ENCODE peak calls at places on chromosomes 12 and 14, in ten cellular contexts. One of them, this sample, is unnamed.

GRCh38 chr14:52279405-52279804 is 11.9 kb downstream of the PTGDR start:
- DNase-seq in AG04450: no peak
- DNase-seq in tibial artery: no peak
- DNase-seq in lower leg skin: no peak
- DNase-seq in cardiac muscle cell: peak; percentile 54
- DNase-seq in NB4: peak; percentile 74
- DNase-seq in AG10803: peak; percentile 31
- DNase-seq in brain microvascular endothelial cell: peak; percentile 62
- DNase-seq in IMR-90: peak; percentile 69
- DNase-seq in colonic mucosa: no peak
- DNase-seq in this sample: no peak

GRCh38 chr12:3119192-3119744 is 42.1 kb downstream of the TSPAN9 start:
- DNase-seq in AG04450: no peak
- DNase-seq in colonic mucosa: no peak
- DNase-seq in cardiac muscle cell: peak; percentile 53
- DNase-seq in NB4: no peak
- DNase-seq in IMR-90: no peak
- DNase-seq in lower leg skin: no peak
- DNase-seq in brain microvascular endothelial cell: no peak
- DNase-seq in AG10803: peak; percentile 35
- DNase-seq in tibial artery: no peak
- DNase-seq in this sample: no peak

GRCh38 chr12:103011974-103012763 is 54.7 kb downstream of the ASCL1 start:
- DNase-seq in AG10803: no peak
- DNase-seq in brain microvascular endothelial cell: no peak
- DNase-seq in cardiac muscle cell: no peak
- DNase-seq in IMR-90: no peak
- DNase-seq in colonic mucosa: no peak
- DNase-seq in lower leg skin: no peak
- DNase-seq in NB4: no peak
- DNase-seq in tibial artery: no peak
- DNase-seq in AG04450: no peak
- DNase-seq in this sample: no peak

GRCh38 chr14:100030441-100031153 is 34.6 kb upstream of the EVL start:
- DNase-seq in NB4: no peak
- DNase-seq in cardiac muscle cell: peak; percentile 90
- DNase-seq in AG04450: peak; percentile 74
- DNase-seq in IMR-90: peak; percentile 95
- DNase-seq in lower leg skin: no peak
- DNase-seq in colonic mucosa: no peak
- DNase-seq in brain microvascular endothelial cell: peak; percentile 86
- DNase-seq in tibial artery: no peak
- DNase-seq in AG10803: peak; percentile 93
- DNase-seq in this sample: peak; percentile 95

GRCh38 chr12:120110550-120111501 is 5.7 kb downstream of the RAB35 start:
- DNase-seq in cardiac muscle cell: no peak
- DNase-seq in IMR-90: no peak
- DNase-seq in tibial artery: peak; percentile 75
- DNase-seq in colonic mucosa: no peak
- DNase-seq in AG04450: no peak
- DNase-seq in brain microvascular endothelial cell: no peak
- DNase-seq in AG10803: no peak
- DNase-seq in NB4: peak; percentile 98
- DNase-seq in lower leg skin: peak; percentile 91
- DNase-seq in this sample: no peak

GRCh38 chr12:80935076-80935475 is 2.7 kb downstream of the LIN7A start:
- DNase-seq in colonic mucosa: no peak
- DNase-seq in AG10803: no peak
- DNase-seq in AG04450: no peak
- DNase-seq in lower leg skin: no peak
- DNase-seq in IMR-90: no peak
- DNase-seq in NB4: no peak
- DNase-seq in tibial artery: no peak
- DNase-seq in brain microvascular endothelial cell: no peak
- DNase-seq in cardiac muscle cell: no peak
- DNase-seq in this sample: no peak

GRCh38 chr12:213527-213932 is 427 bp downstream of the SLC6A12 start:
- DNase-seq in tibial artery: no peak
- DNase-seq in colonic mucosa: no peak
- DNase-seq in IMR-90: no peak
- DNase-seq in cardiac muscle cell: no peak
- DNase-seq in lower leg skin: no peak
- DNase-seq in brain microvascular endothelial cell: no peak
- DNase-seq in AG10803: no peak
- DNase-seq in AG04450: no peak
- DNase-seq in NB4: no peak
- DNase-seq in this sample: no peak

GRCh38 chr12:110370732-110371141 is 32.8 kb downstream of the ANAPC7 start:
- DNase-seq in brain microvascular endothelial cell: no peak
- DNase-seq in IMR-90: no peak
- DNase-seq in cardiac muscle cell: no peak
- DNase-seq in colonic mucosa: no peak
- DNase-seq in NB4: no peak
- DNase-seq in tibial artery: no peak
- DNase-seq in lower leg skin: peak; percentile 83
- DNase-seq in AG10803: no peak
- DNase-seq in AG04450: no peak
- DNase-seq in this sample: no peak

GRCh38 chr12:11767029-11767724 is 117.7 kb downstream of the ETV6 start:
- DNase-seq in lower leg skin: no peak
- DNase-seq in brain microvascular endothelial cell: no peak
- DNase-seq in tibial artery: no peak
- DNase-seq in cardiac muscle cell: no peak
- DNase-seq in AG04450: no peak
- DNase-seq in AG10803: no peak
- DNase-seq in IMR-90: no peak
- DNase-seq in colonic mucosa: no peak
- DNase-seq in NB4: no peak
- DNase-seq in this sample: no peak

GRCh38 chr12:131751335-131751734 is 40.4 kb downstream of the SFSWAP start:
- DNase-seq in colonic mucosa: no peak
- DNase-seq in lower leg skin: no peak
- DNase-seq in tibial artery: no peak
- DNase-seq in IMR-90: no peak
- DNase-seq in AG10803: no peak
- DNase-seq in AG04450: no peak
- DNase-seq in cardiac muscle cell: no peak
- DNase-seq in brain microvascular endothelial cell: no peak
- DNase-seq in NB4: no peak
- DNase-seq in this sample: no peak

GRCh38 chr12:69935651-69936100 is 110.6 kb downstream of the MYRFL start:
- DNase-seq in colonic mucosa: no peak
- DNase-seq in cardiac muscle cell: peak; percentile 10
- DNase-seq in NB4: no peak
- DNase-seq in lower leg skin: no peak
- DNase-seq in AG04450: no peak
- DNase-seq in brain microvascular endothelial cell: no peak
- DNase-seq in AG10803: no peak
- DNase-seq in IMR-90: no peak
- DNase-seq in tibial artery: no peak
- DNase-seq in this sample: no peak

GRCh38 chr12:124130717-124131670 is 158.0 kb downstream of the ZNF664 start:
- DNase-seq in lower leg skin: no peak
- DNase-seq in brain microvascular endothelial cell: no peak
- DNase-seq in NB4: no peak
- DNase-seq in AG10803: no peak
- DNase-seq in IMR-90: no peak
- DNase-seq in tibial artery: no peak
- DNase-seq in colonic mucosa: peak; percentile 24
- DNase-seq in AG04450: no peak
- DNase-seq in cardiac muscle cell: no peak
- DNase-seq in this sample: no peak

GRCh38 chr14:85387181-85387580 is 142.8 kb upstream of the FLRT2 start:
- DNase-seq in AG04450: no peak
- DNase-seq in tibial artery: no peak
- DNase-seq in brain microvascular endothelial cell: peak; percentile 9
- DNase-seq in IMR-90: no peak
- DNase-seq in cardiac muscle cell: no peak
- DNase-seq in colonic mucosa: no peak
- DNase-seq in NB4: no peak
- DNase-seq in AG10803: peak; percentile 30
- DNase-seq in lower leg skin: no peak
- DNase-seq in this sample: no peak

DNA sequence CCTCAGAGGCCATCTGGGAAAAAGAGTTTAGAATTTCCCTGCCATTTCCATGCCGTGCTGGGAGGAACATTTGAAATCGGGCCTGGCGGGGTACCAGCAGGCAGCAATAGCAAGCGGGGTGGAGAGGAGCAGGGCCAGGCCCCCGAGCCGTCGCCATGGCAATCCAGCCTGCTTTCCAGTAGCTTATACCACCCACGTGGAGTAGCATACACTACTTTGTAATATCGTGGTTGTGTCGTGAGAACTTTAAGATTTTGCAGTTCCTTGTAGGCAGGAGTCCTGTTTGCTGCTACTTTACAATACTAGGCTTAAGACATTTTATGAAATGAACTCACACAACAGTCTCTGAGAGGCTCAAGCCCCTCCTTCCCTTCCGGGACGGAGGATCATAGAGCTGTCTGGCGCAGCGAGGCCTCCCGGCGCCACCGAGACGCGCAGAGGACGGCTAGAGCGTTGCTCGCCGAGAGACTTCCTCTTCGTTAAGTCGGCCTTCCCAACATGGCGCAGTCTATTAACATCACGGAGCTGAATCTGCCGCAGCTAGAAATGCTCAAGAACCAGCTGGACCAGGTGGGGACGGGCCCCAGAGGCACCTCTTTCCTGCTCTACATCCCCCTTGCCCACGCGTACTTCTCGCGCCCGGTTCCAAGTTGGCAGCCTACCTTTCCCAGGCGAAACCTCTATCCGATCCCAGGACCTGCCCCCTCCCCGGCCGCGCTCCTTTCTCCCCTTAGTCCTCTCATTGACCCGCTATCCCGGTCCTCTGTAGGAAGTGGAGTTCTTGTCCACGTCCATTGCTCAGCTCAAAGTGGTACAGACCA is at the start of gene PFDN5:
- DNase-seq in brain microvascular endothelial cell: peak; percentile 89
- DNase-seq in AG10803: peak; percentile 93
- DNase-seq in colonic mucosa: peak; percentile 90
- DNase-seq in AG04450: peak; percentile 73
- DNase-seq in cardiac muscle cell: peak; percentile 96
- DNase-seq in tibial artery: peak; percentile 89
- DNase-seq in NB4: peak; percentile 96
- DNase-seq in IMR-90: peak; percentile 92
- DNase-seq in lower leg skin: peak; percentile 97
- DNase-seq in this sample: peak; percentile 73
- TF ChIP-seq CTCF in brain microvascular endothelial cell: peak; percentile 33
- TF ChIP-seq CTCF in AG10803: peak; percentile 14
- TF ChIP-seq CTCF in colonic mucosa: no peak
- TF ChIP-seq CTCF in AG04450: peak; percentile 11
- TF ChIP-seq CTCF in cardiac muscle cell: no peak
- TF ChIP-seq CTCF in tibial artery: peak; percentile 29
- TF ChIP-seq CTCF in NB4: no peak
- TF ChIP-seq CTCF in IMR-90: no peak
- TF ChIP-seq CTCF in lower leg skin: no peak
- TF ChIP-seq CTCF in this sample: no peak

DNA sequence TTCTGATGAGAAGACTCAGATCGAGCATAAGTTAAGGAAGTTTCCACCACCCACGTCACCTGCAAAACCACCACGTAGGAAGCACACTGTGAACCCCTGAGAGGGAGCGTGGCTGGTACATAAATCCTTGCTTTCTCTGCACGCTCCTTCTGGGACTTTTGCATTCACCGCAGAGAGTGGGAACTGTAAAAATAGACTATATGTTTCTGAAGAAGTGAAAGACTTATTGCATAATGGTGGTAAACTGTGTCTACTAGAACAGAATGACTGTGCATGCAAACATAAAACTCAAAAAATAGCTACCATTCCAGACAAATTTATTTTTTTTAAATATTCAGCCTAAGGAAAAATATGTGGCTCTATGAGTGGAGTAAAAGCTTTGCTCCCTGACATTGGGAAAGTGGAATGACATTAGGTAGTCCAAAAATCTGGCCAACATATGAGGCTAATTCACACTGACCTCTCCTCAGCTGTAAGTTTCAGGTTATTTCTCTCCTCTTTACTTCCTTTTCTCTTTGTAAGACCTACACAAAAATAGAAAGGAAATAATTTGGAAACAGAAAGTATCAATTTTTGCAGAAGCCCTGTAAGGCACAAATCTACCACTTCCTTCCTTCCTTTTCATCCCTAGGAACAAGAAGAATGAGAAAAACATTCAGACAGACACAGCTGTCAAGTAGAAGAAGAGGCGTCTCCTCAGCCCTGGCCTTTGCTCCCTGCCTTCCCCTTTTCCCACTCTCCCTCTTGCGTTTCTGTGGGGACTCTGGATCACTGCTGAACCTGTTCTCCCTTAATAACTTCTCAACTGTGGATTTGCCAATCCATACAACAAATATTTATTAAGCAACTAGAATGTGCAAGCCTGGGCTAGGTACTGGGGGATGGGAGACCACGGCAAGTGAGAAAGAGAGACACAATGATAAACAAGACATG is 264.3 kb upstream of the FOXN3 start:
- DNase-seq in AG04450: no peak
- DNase-seq in tibial artery: no peak
- DNase-seq in NB4: no peak
- DNase-seq in AG10803: no peak
- DNase-seq in brain microvascular endothelial cell: no peak
- DNase-seq in cardiac muscle cell: no peak
- DNase-seq in lower leg skin: no peak
- DNase-seq in colonic mucosa: no peak
- DNase-seq in IMR-90: no peak
- DNase-seq in this sample: no peak
- H3K4me3 ChIP-seq in AG04450: no peak overlapping the region
- H3K4me3 ChIP-seq in tibial artery: no peak overlapping the region
- H3K4me3 ChIP-seq in NB4: no peak overlapping the region
- H3K4me3 ChIP-seq in AG10803: no peak overlapping the region
- H3K4me3 ChIP-seq in brain microvascular endothelial cell: no peak overlapping the region
- H3K4me3 ChIP-seq in cardiac muscle cell: no peak overlapping the region
- H3K4me3 ChIP-seq in lower leg skin: no peak overlapping the region
- H3K4me3 ChIP-seq in colonic mucosa: no peak overlapping the region
- H3K4me3 ChIP-seq in IMR-90: no peak overlapping the region
- H3K4me3 ChIP-seq in this sample: no peak overlapping the region

GRCh38 chr12:32365473-32366064 is 33.8 kb upstream of the FGD4 start:
- DNase-seq in AG04450: peak; percentile 47
- DNase-seq in AG10803: peak; percentile 76
- DNase-seq in brain microvascular endothelial cell: peak; percentile 74
- DNase-seq in colonic mucosa: peak; percentile 66
- DNase-seq in tibial artery: peak; percentile 37
- DNase-seq in cardiac muscle cell: peak; percentile 86
- DNase-seq in IMR-90: peak; percentile 82
- DNase-seq in NB4: peak; percentile 79
- DNase-seq in lower leg skin: no peak
- DNase-seq in this sample: peak; percentile 25
- TF ChIP-seq CTCF in AG04450: peak; percentile 80
- TF ChIP-seq CTCF in AG10803: peak; percentile 88
- TF ChIP-seq CTCF in brain microvascular endothelial cell: peak; percentile 82
- TF ChIP-seq CTCF in colonic mucosa: peak; percentile 77
- TF ChIP-seq CTCF in tibial artery: peak; percentile 78
- TF ChIP-seq CTCF in cardiac muscle cell: peak; percentile 79
- TF ChIP-seq CTCF in IMR-90: peak; percentile 85
- TF ChIP-seq CTCF in NB4: peak; percentile 82
- TF ChIP-seq CTCF in lower leg skin: no peak
- TF ChIP-seq CTCF in this sample: peak; percentile 84

DNA sequence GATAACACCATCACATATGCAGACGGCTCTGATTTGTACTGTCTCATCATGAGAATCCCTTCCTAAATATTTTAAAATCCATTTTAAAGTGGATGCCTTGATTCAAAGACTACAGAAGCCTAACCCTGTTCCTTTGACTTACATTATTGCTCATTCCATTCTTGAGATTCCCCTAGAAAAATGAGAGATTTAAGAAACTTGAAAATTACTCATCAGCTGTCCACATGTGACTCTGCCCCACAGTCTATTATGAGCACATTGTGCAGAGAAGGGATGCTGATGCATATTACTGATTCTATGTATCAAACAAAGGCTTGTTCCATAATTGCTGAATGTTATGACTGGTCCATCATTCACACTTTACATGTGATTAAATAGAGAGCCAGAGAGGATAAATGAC is 344.1 kb downstream of the NPAS3 start:
- DNase-seq in tibial artery: no peak
- DNase-seq in cardiac muscle cell: no peak
- DNase-seq in IMR-90: no peak
- DNase-seq in brain microvascular endothelial cell: peak; percentile 5
- DNase-seq in NB4: no peak
- DNase-seq in colonic mucosa: no peak
- DNase-seq in AG10803: peak; percentile 44
- DNase-seq in AG04450: no peak
- DNase-seq in lower leg skin: no peak
- DNase-seq in this sample: no peak
- H3K4me3 ChIP-seq in tibial artery: no peak overlapping the region
- H3K4me3 ChIP-seq in cardiac muscle cell: no peak overlapping the region
- H3K4me3 ChIP-seq in IMR-90: no peak overlapping the region
- H3K4me3 ChIP-seq in brain microvascular endothelial cell: no peak overlapping the region
- H3K4me3 ChIP-seq in NB4: no peak overlapping the region
- H3K4me3 ChIP-seq in colonic mucosa: no peak overlapping the region
- H3K4me3 ChIP-seq in AG10803: no peak overlapping the region
- H3K4me3 ChIP-seq in AG04450: no peak overlapping the region
- H3K4me3 ChIP-seq in lower leg skin: no peak overlapping the region
- H3K4me3 ChIP-seq in this sample: no peak overlapping the region